ENCODE peak calls at places on chromosomes 4 and X, in nine cellular contexts. One of them, this sample, is unnamed.

GRCh38 chrX:22135171-22135711 is 103.1 kb downstream of the PHEX start:
- DNase-seq in CD4-positive, alpha-beta T cell: no peak
- DNase-seq in tibial nerve: no peak
- DNase-seq in mucosa of descending colon: no peak
- DNase-seq in GM12865: no peak
- DNase-seq in B cell: no peak
- DNase-seq in epithelial cell of esophagus: peak; percentile 80
- DNase-seq in SK-N-SH: no peak
- DNase-seq in tibial artery: no peak
- DNase-seq in this sample: no peak

GRCh38 chr4:87274803-87275202 is 47.9 kb downstream of the HSD17B13 start:
- DNase-seq in CD4-positive, alpha-beta T cell: no peak
- DNase-seq in tibial nerve: no peak
- DNase-seq in mucosa of descending colon: no peak
- DNase-seq in GM12865: no peak
- DNase-seq in B cell: no peak
- DNase-seq in epithelial cell of esophagus: no peak
- DNase-seq in SK-N-SH: no peak
- DNase-seq in tibial artery: no peak
- DNase-seq in this sample: no peak

GRCh38 chr4:42237010-42237409 is 84.6 kb upstream of the BEND4 start:
- DNase-seq in CD4-positive, alpha-beta T cell: no peak
- DNase-seq in tibial nerve: no peak
- DNase-seq in mucosa of descending colon: no peak
- DNase-seq in GM12865: no peak
- DNase-seq in B cell: no peak
- DNase-seq in epithelial cell of esophagus: no peak
- DNase-seq in SK-N-SH: no peak
- DNase-seq in tibial artery: no peak
- DNase-seq in this sample: no peak

GRCh38 chr4:2154215-2154614 is 87.7 kb downstream of the HAUS3 start:
- DNase-seq in CD4-positive, alpha-beta T cell: no peak
- DNase-seq in tibial nerve: no peak
- DNase-seq in mucosa of descending colon: no peak
- DNase-seq in GM12865: no peak
- DNase-seq in B cell: no peak
- DNase-seq in epithelial cell of esophagus: no peak
- DNase-seq in SK-N-SH: no peak
- DNase-seq in tibial artery: no peak
- DNase-seq in this sample: no peak

GRCh38 chr4:53974561-53974960 is 89.8 kb downstream of the CHIC2 start:
- DNase-seq in CD4-positive, alpha-beta T cell: no peak
- DNase-seq in tibial nerve: no peak
- DNase-seq in mucosa of descending colon: no peak
- DNase-seq in GM12865: peak; percentile 3
- DNase-seq in B cell: no peak
- DNase-seq in epithelial cell of esophagus: no peak
- DNase-seq in SK-N-SH: no peak
- DNase-seq in tibial artery: no peak
- DNase-seq in this sample: no peak

GRCh38 chr4:112509243-112510190 is 6.5 kb downstream of the NEUROG2 start:
- DNase-seq in CD4-positive, alpha-beta T cell: no peak
- DNase-seq in tibial nerve: no peak
- DNase-seq in mucosa of descending colon: no peak
- DNase-seq in GM12865: no peak
- DNase-seq in B cell: peak; percentile 27
- DNase-seq in epithelial cell of esophagus: peak; percentile 67
- DNase-seq in SK-N-SH: peak; percentile 49
- DNase-seq in tibial artery: no peak
- DNase-seq in this sample: no peak

GRCh38 chr4:169115897-169116254 is 105.8 kb upstream of the CBR4 start:
- DNase-seq in CD4-positive, alpha-beta T cell: no peak
- DNase-seq in tibial nerve: no peak
- DNase-seq in mucosa of descending colon: peak; percentile 35
- DNase-seq in GM12865: no peak
- DNase-seq in B cell: no peak
- DNase-seq in epithelial cell of esophagus: peak; percentile 99
- DNase-seq in SK-N-SH: no peak
- DNase-seq in tibial artery: no peak
- DNase-seq in this sample: no peak

GRCh38 chr4:96389752-96390151 is 549.9 kb downstream of the PDHA2 start:
- DNase-seq in CD4-positive, alpha-beta T cell: no peak
- DNase-seq in tibial nerve: no peak
- DNase-seq in mucosa of descending colon: no peak
- DNase-seq in GM12865: no peak
- DNase-seq in B cell: no peak
- DNase-seq in epithelial cell of esophagus: no peak
- DNase-seq in SK-N-SH: no peak
- DNase-seq in tibial artery: no peak
- DNase-seq in this sample: no peak

GRCh38 chrX:38805294-38806053 is 4.2 kb downstream of the MID1IP1 start:
- DNase-seq in CD4-positive, alpha-beta T cell: peak; percentile 72
- DNase-seq in tibial nerve: peak; percentile 44
- DNase-seq in mucosa of descending colon: peak; percentile 59
- DNase-seq in GM12865: peak; percentile 70
- DNase-seq in B cell: peak; percentile 57
- DNase-seq in epithelial cell of esophagus: peak; percentile 81
- DNase-seq in SK-N-SH: peak; percentile 53
- DNase-seq in tibial artery: peak; percentile 87
- DNase-seq in this sample: peak; percentile 69

GRCh38 chrX:18377802-18378201 is 23.3 kb upstream of the SCML2 start:
- DNase-seq in CD4-positive, alpha-beta T cell: no peak
- DNase-seq in tibial nerve: no peak
- DNase-seq in mucosa of descending colon: peak; percentile 41
- DNase-seq in GM12865: peak; percentile 43
- DNase-seq in B cell: no peak
- DNase-seq in epithelial cell of esophagus: peak; percentile 13
- DNase-seq in SK-N-SH: peak; percentile 46
- DNase-seq in tibial artery: no peak
- DNase-seq in this sample: no peak
- TF ChIP-seq CTCF in CD4-positive, alpha-beta T cell: peak; percentile 58
- TF ChIP-seq CTCF in tibial nerve: no peak
- TF ChIP-seq CTCF in mucosa of descending colon: no peak
- TF ChIP-seq CTCF in GM12865: peak; percentile 59
- TF ChIP-seq CTCF in B cell: peak; percentile 27
- TF ChIP-seq CTCF in epithelial cell of esophagus: peak; percentile 36
- TF ChIP-seq CTCF in SK-N-SH: peak; percentile 59
- TF ChIP-seq CTCF in tibial artery: peak; percentile 27
- TF ChIP-seq CTCF in this sample: peak; percentile 69

GRCh38 chrX:40152173-40152705 is 54.5 kb upstream of the BCOR start:
- DNase-seq in CD4-positive, alpha-beta T cell: peak; percentile 56
- DNase-seq in tibial nerve: no peak
- DNase-seq in mucosa of descending colon: peak; percentile 52
- DNase-seq in GM12865: no peak
- DNase-seq in B cell: no peak
- DNase-seq in epithelial cell of esophagus: no peak
- DNase-seq in SK-N-SH: peak; percentile 64
- DNase-seq in tibial artery: peak; percentile 70
- DNase-seq in this sample: no peak

GRCh38 chrX:40152706-40153334 is 55.1 kb upstream of the BCOR start:
- DNase-seq in CD4-positive, alpha-beta T cell: no peak
- DNase-seq in tibial nerve: no peak
- DNase-seq in mucosa of descending colon: peak; percentile 30
- DNase-seq in GM12865: no peak
- DNase-seq in B cell: peak; percentile 74
- DNase-seq in epithelial cell of esophagus: no peak
- DNase-seq in SK-N-SH: peak; percentile 76
- DNase-seq in tibial artery: peak; percentile 85
- DNase-seq in this sample: no peak

GRCh38 chrX:40154229-40154852 is 56.6 kb upstream of the BCOR start:
- DNase-seq in CD4-positive, alpha-beta T cell: no peak
- DNase-seq in tibial nerve: no peak
- DNase-seq in mucosa of descending colon: peak; percentile 38
- DNase-seq in GM12865: no peak
- DNase-seq in B cell: no peak
- DNase-seq in epithelial cell of esophagus: no peak
- DNase-seq in SK-N-SH: peak; percentile 75
- DNase-seq in tibial artery: peak; percentile 75
- DNase-seq in this sample: no peak

GRCh38 chrX:40154853-40155616 is 57.3 kb upstream of the BCOR start:
- DNase-seq in CD4-positive, alpha-beta T cell: no peak
- DNase-seq in tibial nerve: no peak
- DNase-seq in mucosa of descending colon: peak; percentile 60
- DNase-seq in GM12865: peak; percentile 64
- DNase-seq in B cell: peak; percentile 67
- DNase-seq in epithelial cell of esophagus: no peak
- DNase-seq in SK-N-SH: peak; percentile 87
- DNase-seq in tibial artery: peak; percentile 87
- DNase-seq in this sample: peak; percentile 77

GRCh38 chrX:40153335-40154221 is 55.8 kb upstream of the BCOR start:
- DNase-seq in CD4-positive, alpha-beta T cell: peak; percentile 57
- DNase-seq in tibial nerve: no peak
- DNase-seq in mucosa of descending colon: peak; percentile 64
- DNase-seq in GM12865: peak; percentile 74
- DNase-seq in B cell: peak; percentile 92
- DNase-seq in epithelial cell of esophagus: no peak
- DNase-seq in SK-N-SH: peak; percentile 76
- DNase-seq in tibial artery: peak; percentile 73
- DNase-seq in this sample: no peak
- TF ChIP-seq CTCF in CD4-positive, alpha-beta T cell: no peak
- TF ChIP-seq CTCF in tibial nerve: no peak
- TF ChIP-seq CTCF in mucosa of descending colon: no peak
- TF ChIP-seq CTCF in GM12865: no peak
- TF ChIP-seq CTCF in B cell: no peak
- TF ChIP-seq CTCF in epithelial cell of esophagus: no peak
- TF ChIP-seq CTCF in SK-N-SH: no peak
- TF ChIP-seq CTCF in tibial artery: no peak
- TF ChIP-seq CTCF in this sample: peak; percentile 57

DNA sequence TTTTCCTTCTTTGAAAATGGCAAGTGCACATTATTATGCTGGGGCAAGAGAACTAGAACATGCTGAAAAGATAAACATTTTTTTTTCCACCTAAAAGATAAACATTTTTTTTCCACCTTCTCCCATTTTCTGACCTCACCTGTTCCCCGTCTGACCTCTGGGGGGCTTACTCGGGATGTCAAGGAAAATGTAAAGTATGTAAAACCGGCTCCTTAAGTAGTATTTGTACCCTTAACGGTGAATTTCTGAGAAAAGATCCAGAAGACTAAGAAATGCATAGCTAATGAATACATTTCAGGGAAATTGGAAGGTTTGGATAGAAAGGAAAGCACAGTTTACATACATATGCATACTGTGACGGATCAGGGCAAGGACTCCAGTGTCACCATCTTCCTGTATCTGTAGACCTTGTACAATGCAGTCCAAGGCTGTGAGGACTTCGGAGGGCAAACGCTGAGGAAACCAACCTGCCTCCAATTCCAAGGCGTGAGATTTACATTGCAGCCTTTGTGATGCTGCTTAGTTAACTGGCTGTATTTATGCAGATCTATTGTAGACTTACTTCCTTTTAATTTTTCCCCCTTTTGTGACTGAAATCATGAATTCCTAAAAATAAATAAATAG is 2185.9 kb upstream of the TENM3 start:
- DNase-seq in CD4-positive, alpha-beta T cell: no peak
- DNase-seq in tibial nerve: no peak
- DNase-seq in mucosa of descending colon: no peak
- DNase-seq in GM12865: peak; percentile 7
- DNase-seq in B cell: no peak
- DNase-seq in epithelial cell of esophagus: no peak
- DNase-seq in SK-N-SH: peak; percentile 18
- DNase-seq in tibial artery: no peak
- DNase-seq in this sample: no peak
- TF ChIP-seq CTCF in CD4-positive, alpha-beta T cell: no peak
- TF ChIP-seq CTCF in tibial nerve: no peak
- TF ChIP-seq CTCF in mucosa of descending colon: no peak
- TF ChIP-seq CTCF in GM12865: peak; percentile 32
- TF ChIP-seq CTCF in B cell: no peak
- TF ChIP-seq CTCF in epithelial cell of esophagus: no peak
- TF ChIP-seq CTCF in SK-N-SH: peak; percentile 39
- TF ChIP-seq CTCF in tibial artery: no peak
- TF ChIP-seq CTCF in this sample: peak; percentile 60

DNA sequence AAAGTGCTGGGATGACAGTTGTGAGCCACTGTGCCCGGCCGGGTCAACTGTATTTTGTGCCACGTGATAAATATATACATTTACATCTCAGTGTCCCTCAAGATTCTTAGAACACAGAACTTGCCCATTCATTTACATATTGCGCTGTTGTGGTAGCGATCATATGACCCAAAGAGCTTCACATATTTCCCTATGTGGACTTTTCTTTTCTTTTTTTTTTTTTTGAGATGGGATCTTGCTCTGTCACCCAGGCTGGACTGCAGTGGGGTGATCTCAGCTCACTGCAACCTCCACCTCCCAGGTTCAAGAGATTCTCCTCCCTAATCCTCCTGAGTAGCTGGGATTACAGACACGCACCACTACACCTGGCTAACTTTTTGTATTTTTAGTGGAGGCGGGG is 180.7 kb downstream of the DHRSX start:
- DNase-seq in CD4-positive, alpha-beta T cell: no peak
- DNase-seq in tibial nerve: no peak
- DNase-seq in mucosa of descending colon: no peak
- DNase-seq in GM12865: no peak
- DNase-seq in B cell: no peak
- DNase-seq in epithelial cell of esophagus: no peak
- DNase-seq in SK-N-SH: no peak
- DNase-seq in tibial artery: no peak
- DNase-seq in this sample: no peak
- TF ChIP-seq CTCF in CD4-positive, alpha-beta T cell: no peak
- TF ChIP-seq CTCF in tibial nerve: no peak
- TF ChIP-seq CTCF in mucosa of descending colon: no peak
- TF ChIP-seq CTCF in GM12865: no peak
- TF ChIP-seq CTCF in B cell: no peak
- TF ChIP-seq CTCF in epithelial cell of esophagus: no peak
- TF ChIP-seq CTCF in SK-N-SH: no peak
- TF ChIP-seq CTCF in tibial artery: no peak
- TF ChIP-seq CTCF in this sample: no peak

DNA sequence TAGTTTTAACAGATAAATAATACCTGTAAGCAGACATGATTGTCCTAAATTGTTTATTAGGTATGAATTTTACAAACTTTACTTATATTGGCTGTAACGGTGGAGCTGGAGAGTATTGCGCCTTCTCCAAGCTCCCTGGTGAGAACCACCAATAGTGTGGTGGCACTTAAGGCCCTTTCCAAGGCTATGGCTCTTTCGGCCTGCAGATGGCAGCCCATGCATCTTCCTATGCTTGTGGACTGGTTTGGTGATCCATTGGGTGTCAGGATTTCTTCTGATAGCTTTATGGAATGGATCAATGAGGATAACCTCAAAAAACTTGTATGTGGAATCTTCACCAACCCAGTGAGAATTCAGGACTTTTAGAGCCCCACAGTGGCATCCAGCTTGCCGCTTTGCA is 7.8 kb downstream of the LARP1B start:
- DNase-seq in CD4-positive, alpha-beta T cell: no peak
- DNase-seq in tibial nerve: no peak
- DNase-seq in mucosa of descending colon: no peak
- DNase-seq in GM12865: peak; percentile 21
- DNase-seq in B cell: no peak
- DNase-seq in epithelial cell of esophagus: peak; percentile 50
- DNase-seq in SK-N-SH: peak; percentile 24
- DNase-seq in tibial artery: no peak
- DNase-seq in this sample: no peak
- TF ChIP-seq CTCF in CD4-positive, alpha-beta T cell: no peak
- TF ChIP-seq CTCF in tibial nerve: no peak
- TF ChIP-seq CTCF in mucosa of descending colon: no peak
- TF ChIP-seq CTCF in GM12865: peak; percentile 17
- TF ChIP-seq CTCF in B cell: no peak
- TF ChIP-seq CTCF in epithelial cell of esophagus: peak; percentile 45
- TF ChIP-seq CTCF in SK-N-SH: peak; percentile 47
- TF ChIP-seq CTCF in tibial artery: no peak
- TF ChIP-seq CTCF in this sample: peak; percentile 41